ENCODE peak calls at places on chromosomes 11 and 22, in four cellular contexts. One of them, this sample, is unnamed.

GRCh38 chr11:94539420-94539819 is 4.3 kb upstream of the FUT4 start:
- DNase-seq in stimulated activated naive CD4-positive, alpha-beta T cell: no peak
- DNase-seq in cortex of kidney: no peak
- DNase-seq in OCI-M1: no peak
- DNase-seq in this sample: no peak

GRCh38 chr11:19683141-19683805 is 29.4 kb upstream of the NAV2 start:
- DNase-seq in OCI-M1: no peak
- DNase-seq in stimulated activated naive CD4-positive, alpha-beta T cell: no peak
- DNase-seq in cortex of kidney: no peak
- DNase-seq in this sample: no peak

GRCh38 chr11:8768625-8769333 is 86.2 kb downstream of the RPL27A start:
- DNase-seq in OCI-M1: peak; percentile 30
- DNase-seq in stimulated activated naive CD4-positive, alpha-beta T cell: no peak
- DNase-seq in cortex of kidney: no peak
- DNase-seq in this sample: no peak

GRCh38 chr22:25750569-25751173 is 8.7 kb downstream of the MYO18B start:
- DNase-seq in stimulated activated naive CD4-positive, alpha-beta T cell: no peak
- DNase-seq in OCI-M1: peak; percentile 54
- DNase-seq in cortex of kidney: no peak
- DNase-seq in this sample: no peak

GRCh38 chr11:2085251-2086066 is 53.7 kb downstream of the IGF2 start:
- DNase-seq in stimulated activated naive CD4-positive, alpha-beta T cell: no peak
- DNase-seq in OCI-M1: no peak
- DNase-seq in cortex of kidney: no peak
- DNase-seq in this sample: peak; percentile 28

GRCh38 chr11:126340960-126341709 is 14.4 kb upstream of the ST3GAL4 start:
- DNase-seq in cortex of kidney: no peak
- DNase-seq in stimulated activated naive CD4-positive, alpha-beta T cell: no peak
- DNase-seq in OCI-M1: no peak
- DNase-seq in this sample: no peak

GRCh38 chr11:26219506-26220117 is 112.3 kb upstream of the ANO3 start:
- DNase-seq in cortex of kidney: no peak
- DNase-seq in OCI-M1: no peak
- DNase-seq in stimulated activated naive CD4-positive, alpha-beta T cell: no peak
- DNase-seq in this sample: no peak

GRCh38 chr11:96134622-96135021 is 208.4 kb downstream of the MAML2 start:
- DNase-seq in OCI-M1: peak; percentile 34
- DNase-seq in stimulated activated naive CD4-positive, alpha-beta T cell: no peak
- DNase-seq in cortex of kidney: no peak
- DNase-seq in this sample: no peak

GRCh38 chr11:2076441-2076840 is 62.7 kb downstream of the IGF2 start:
- DNase-seq in stimulated activated naive CD4-positive, alpha-beta T cell: no peak
- DNase-seq in cortex of kidney: no peak
- DNase-seq in OCI-M1: no peak
- DNase-seq in this sample: no peak

GRCh38 chr11:11391796-11392195 is 38.7 kb upstream of the CSNK2A3 start:
- DNase-seq in OCI-M1: no peak
- DNase-seq in stimulated activated naive CD4-positive, alpha-beta T cell: no peak
- DNase-seq in cortex of kidney: no peak
- DNase-seq in this sample: no peak

GRCh38 chr22:43570531-43571144 is 158.8 kb downstream of the MPPED1 start:
- DNase-seq in cortex of kidney: no peak
- DNase-seq in OCI-M1: no peak
- DNase-seq in stimulated activated naive CD4-positive, alpha-beta T cell: no peak
- DNase-seq in this sample: no peak

GRCh38 chr22:48795664-48796063 is 1032.0 kb downstream of the BRD1 start:
- DNase-seq in OCI-M1: no peak
- DNase-seq in cortex of kidney: no peak
- DNase-seq in stimulated activated naive CD4-positive, alpha-beta T cell: no peak
- DNase-seq in this sample: no peak

GRCh38 chr11:120723751-120724150 is 212.2 kb downstream of the GRIK4 start:
- DNase-seq in cortex of kidney: no peak
- DNase-seq in stimulated activated naive CD4-positive, alpha-beta T cell: no peak
- DNase-seq in OCI-M1: no peak
- DNase-seq in this sample: no peak